ENCODE peak calls at places on chromosomes 3 and 15, in seven cellular contexts. D, A, T, S, N, W and R are unnamed samples.

GRCh38 chr3:31622636-31623288 is 90.0 kb downstream of the STT3B start:
- DNase-seq in D (no peak), A (no peak), T (no peak), S (no peak), N (no peak), W (no peak), R (no peak)

GRCh38 chr15:45199136-45199810 is 11.5 kb upstream of the SHF start:
- DNase-seq in D (no peak), A (peak), T (no peak), S (peak), N (no peak), W (peak), R (no peak)

GRCh38 chr3:147404800-147405551 is 1.4 kb downstream of the ZIC4 start:
- DNase-seq in D (no peak), A (no peak), T (no peak), S (no peak), N (no peak), W (no peak), R (no peak)

GRCh38 chr15:84750583-84751092 is 2.2 kb downstream of the ZNF592 start:
- DNase-seq in D (no peak), A (no peak), T (no peak), S (no peak), N (no peak), W (no peak), R (no peak)

GRCh38 chr3:148372476-148372875 is 325.2 kb upstream of the AGTR1 start:
- DNase-seq in D (no peak), A (no peak), T (no peak), S (no peak), N (no peak), W (no peak), R (no peak)

GRCh38 chr3:69491980-69492379 is 106.1 kb upstream of the FRMD4B start:
- DNase-seq in D (no peak), A (no peak), T (no peak), S (no peak), N (no peak), W (no peak), R (no peak)

GRCh38 chr3:122925756-122926155 is 101.8 kb downstream of the SEMA5B start:
- DNase-seq in D (no peak), A (no peak), T (no peak), S (no peak), N (no peak), W (no peak), R (no peak)

GRCh38 chr15:50944692-50945091 is 36.2 kb downstream of the AP4E1 start:
- DNase-seq in D (no peak), A (no peak), T (peak), S (no peak), N (no peak), W (no peak), R (no peak)

GRCh38 chr15:63054985-63055384 is 12.4 kb downstream of the TPM1 start:
- DNase-seq in D (no peak), A (no peak), T (no peak), S (no peak), N (no peak), W (no peak), R (no peak)

GRCh38 chr3:99534951-99535704 is 103.3 kb upstream of the COL8A1 start:
- DNase-seq in D (no peak), A (no peak), T (peak), S (no peak), N (no peak), W (no peak), R (no peak)

GRCh38 chr3:49296781-49297420 is 19.9 kb upstream of the C3orf62 start:
- DNase-seq in D (no peak), A (no peak), T (peak), S (no peak), N (no peak), W (no peak), R (no peak)

GRCh38 chr3:40615110-40615915 is 90.6 kb downstream of the ZNF621 start:
- DNase-seq in D (no peak), A (no peak), T (no peak), S (no peak), N (no peak), W (no peak), R (no peak)

GRCh38 chr15:72313881-72314280 is 6.1 kb downstream of the CELF6 start:
- DNase-seq in D (no peak), A (no peak), T (no peak), S (no peak), N (no peak), W (no peak), R (no peak)

GRCh38 chr3:197811343-197811742 is 20.3 kb downstream of the LRCH3 start:
- DNase-seq in D (no peak), A (no peak), T (peak), S (no peak), N (no peak), W (no peak), R (no peak)

GRCh38 chr3:144312702-144313101 is 341.1 kb downstream of the DIPK2A start:
- DNase-seq in D (no peak), A (no peak), T (no peak), S (no peak), N (no peak), W (peak), R (no peak)

GRCh38 chr3:139940622-139941021 is 5.6 kb downstream of the CLSTN2 start:
- DNase-seq in D (no peak), A (no peak), T (no peak), S (peak), N (no peak), W (no peak), R (no peak)

GRCh38 chr3:53624467-53624866 is 130.1 kb downstream of the CACNA1D start:
- DNase-seq in D (no peak), A (no peak), T (no peak), S (no peak), N (no peak), W (no peak), R (no peak)

GRCh38 chr3:171994646-171995441 is 44.5 kb upstream of the FNDC3B start:
- DNase-seq in D (no peak), A (no peak), T (peak), S (no peak), N (no peak), W (no peak), R (no peak)